ENCODE peak calls at places on chromosomes 3 and 15, in nine cellular contexts. D is right cardiac atrium; G is psoas muscle; E is heart left ventricle; S is GM12865; Y is RWPE2; H is neuronal stem cell; J is GM12878; Z is CD4-positive, alpha-beta memory T cell. A is an unnamed sample.

GRCh38 chr3:63877737-63878393 is 14.2 kb downstream of the ATXN7 start:
- DNase-seq in Z (no peak), Y (no peak), J (no peak), G (no peak), S (no peak), D (no peak), E (no peak), H (no peak), A (no peak)

GRCh38 chr3:164781755-164782154 is 296.5 kb downstream of the SI start:
- DNase-seq in J (no peak), Y (no peak), Z (no peak), H (no peak), G (no peak), E (no peak), D (no peak), S (no peak), A (no peak)

GRCh38 chr15:63880744-63881143 is 47.0 kb upstream of the HERC1 start:
- DNase-seq in Y (no peak), J (no peak), S (peak), D (no peak), G (no peak), Z (no peak), H (no peak), E (no peak), A (no peak)

GRCh38 chr15:96338772-96339661 is 8.5 kb downstream of the NR2F2 start:
- DNase-seq in D (no peak), E (no peak), H (no peak), Z (no peak), J (no peak), Y (no peak), G (no peak), S (no peak), A (no peak)

GRCh38 chr3:197465996-197466549 is 89.7 kb downstream of the BDH1 start:
- DNase-seq in E (no peak), D (no peak), H (no peak), S (no peak), Y (no peak), Z (no peak), J (no peak), G (no peak), A (no peak)

GRCh38 chr3:155270485-155271342 is 22.8 kb downstream of the STRIT1 start:
- DNase-seq in S (no peak), H (no peak), Z (no peak), G (no peak), Y (no peak), E (no peak), J (no peak), D (no peak), A (no peak)

GRCh38 chr15:31150732-31151212 is 49.2 kb upstream of the TRPM1 start:
- DNase-seq in D (no peak), Z (no peak), J (no peak), G (no peak), E (no peak), Y (no peak), H (peak), S (no peak), A (no peak)

GRCh38 chr15:89112341-89112971 is 24.2 kb downstream of the ABHD2 start:
- DNase-seq in E (peak), H (no peak), G (peak), Y (no peak), Z (no peak), S (peak), D (peak), J (peak), A (no peak)

GRCh38 chr15:53802672-53803071 is 43.2 kb upstream of the WDR72 start:
- DNase-seq in G (no peak), Y (no peak), D (no peak), E (no peak), J (no peak), H (no peak), S (no peak), Z (no peak), A (no peak)

GRCh38 chr15:68042855-68043222 is 11.3 kb upstream of the PIAS1 start:
- DNase-seq in S (no peak), D (no peak), Y (no peak), J (no peak), G (no peak), H (no peak), Z (no peak), E (no peak), A (no peak)

GRCh38 chr3:139759470-139759869 is 81.7 kb upstream of the NMNAT3 start:
- DNase-seq in S (no peak), E (no peak), D (no peak), Z (no peak), J (no peak), Y (no peak), H (no peak), G (no peak), A (no peak)

GRCh38 chr15:96553006-96553405 is 222.5 kb downstream of the NR2F2 start:
- DNase-seq in Y (no peak), E (no peak), S (no peak), Z (no peak), J (no peak), H (no peak), D (no peak), G (no peak), A (no peak)

GRCh38 chr3:116444099-116444700 is 1.1 kb downstream of the LSAMP start:
- DNase-seq in H (no peak), Y (no peak), Z (no peak), J (no peak), E (no peak), S (no peak), G (no peak), D (no peak), A (no peak)

GRCh38 chr15:78455749-78456148 is 17.7 kb downstream of the IREB2 start:
- DNase-seq in D (no peak), Y (no peak), S (no peak), H (no peak), Z (no peak), J (no peak), G (peak), E (peak), A (no peak)

GRCh38 chr3:115111632-115112031 is 35.5 kb downstream of the ZBTB20 start:
- DNase-seq in J (no peak), S (no peak), Y (no peak), E (no peak), D (no peak), G (no peak), H (no peak), Z (no peak), A (no peak)

GRCh38 chr3:197329382-197329781 is 31.0 kb upstream of the DLG1 start:
- DNase-seq in Y (no peak), Z (no peak), J (no peak), G (no peak), S (no peak), D (no peak), H (no peak), E (no peak), A (no peak)

GRCh38 chr3:27632431-27633223 is 89.5 kb downstream of the EOMES start:
- DNase-seq in Y (no peak), H (no peak), S (peak), E (peak), G (peak), Z (peak), J (no peak), D (peak), A (no peak)

GRCh38 chr3:14472471-14473351 is 67.4 kb downstream of the GRIP2 start:
- DNase-seq in H (no peak), Y (peak), G (no peak), Z (no peak), J (no peak), E (no peak), D (no peak), S (peak), A (no peak)

GRCh38 chr3:117788086-117788485 is 1078.5 kb downstream of the TUSC7 start:
- DNase-seq in Z (no peak), D (no peak), J (no peak), Y (no peak), S (no peak), G (no peak), E (no peak), H (no peak), A (no peak)

GRCh38 chr3:40677321-40677720 is 152.6 kb downstream of the ZNF621 start:
- DNase-seq in G (no peak), H (no peak), Y (no peak), D (no peak), S (no peak), J (no peak), E (no peak), Z (no peak), A (no peak)

GRCh38 chr15:47003568-47003967 is 713.7 kb upstream of the SEMA6D start:
- DNase-seq in J (no peak), G (no peak), Y (no peak), H (no peak), D (no peak), Z (no peak), S (no peak), E (no peak), A (no peak)

GRCh38 chr15:74307827-74308642 is 59.4 kb downstream of the CYP11A1 start:
- DNase-seq in Z (peak), J (no peak), H (no peak), S (peak), G (no peak), D (peak), Y (no peak), E (peak), A (no peak)

GRCh38 chr3:108453541-108454057 is 56.8 kb downstream of the MYH15 start:
- DNase-seq in Z (no peak), S (no peak), Y (no peak), J (no peak), G (no peak), E (no peak), H (no peak), D (no peak), A (no peak)

GRCh38 chr3:139122612-139123011 is 77.9 kb upstream of the PRR23C start:
- DNase-seq in D (no peak), J (no peak), H (no peak), G (no peak), E (no peak), S (no peak), Y (peak), Z (no peak), A (no peak)

GRCh38 chr3:10505050-10505790 is at the start of gene ATP2B2:
- DNase-seq in H (peak), G (no peak), Y (no peak), S (no peak), J (no peak), D (no peak), Z (no peak), E (no peak), A (no peak)

GRCh38 chr15:88441076-88441730 is 26.0 kb downstream of the MRPL46 start:
- DNase-seq in D (no peak), H (no peak), J (no peak), S (no peak), Y (no peak), E (no peak), G (no peak), Z (no peak), A (no peak)

GRCh38 chr3:125374501-125374995 is 577 bp downstream of the ZNF148 start:
- DNase-seq in Z (no peak), Y (no peak), D (peak), H (peak), J (no peak), G (peak), S (peak), E (peak), A (no peak)

GRCh38 chr3:192857148-192857735 is 60.4 kb downstream of the MB21D2 start:
- DNase-seq in G (no peak), H (no peak), Y (no peak), S (no peak), Z (no peak), E (no peak), D (no peak), J (no peak), A (no peak)

GRCh38 chr15:59399465-59400102 is 26.9 kb upstream of the MYO1E start:
- DNase-seq in D (no peak), J (peak), Y (no peak), S (peak), Z (no peak), H (no peak), E (no peak), G (no peak), A (peak)

DNA sequence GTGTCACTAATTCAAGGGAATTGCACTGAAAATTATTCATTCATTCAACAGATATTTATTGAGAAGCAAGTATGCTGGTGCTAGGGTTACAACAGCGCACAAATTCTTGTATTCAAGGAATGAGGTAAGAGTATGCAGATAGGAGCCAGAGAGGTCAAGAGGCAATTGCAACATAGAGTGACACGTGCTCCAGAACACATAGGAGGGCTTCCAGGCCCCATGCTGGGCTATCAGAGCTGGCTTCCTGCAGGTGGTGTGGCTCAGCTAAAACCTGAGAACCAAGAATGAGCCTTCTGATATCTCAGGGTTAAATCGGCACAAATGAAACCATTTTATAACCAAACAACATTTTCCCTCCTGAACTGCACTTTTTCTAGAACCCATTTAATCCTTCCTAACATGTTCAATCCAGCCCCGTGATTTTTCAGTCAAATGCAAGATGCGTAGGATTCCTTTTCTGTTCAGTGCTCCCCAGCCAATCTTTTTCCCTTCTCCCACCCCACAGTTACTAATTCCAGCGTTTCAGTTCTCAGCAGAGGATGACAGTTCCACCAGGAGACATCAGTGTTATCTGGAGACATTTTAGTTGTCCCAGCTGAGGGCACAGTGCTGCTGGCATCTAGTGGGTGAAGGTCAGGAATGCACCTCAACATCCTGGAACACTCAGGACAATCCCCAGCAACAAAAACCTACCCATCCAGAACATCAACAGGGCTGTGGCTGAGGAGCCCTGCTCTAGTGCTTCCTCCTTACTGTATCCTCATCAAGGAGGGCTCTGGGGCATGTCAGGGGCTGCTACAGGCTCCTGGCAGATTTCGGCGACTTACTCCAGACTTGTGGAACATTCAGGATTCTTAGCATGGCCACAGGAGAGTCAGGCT is 13.1 kb downstream of the CCR5AS start:
- DNase-seq in J (no peak), H (no peak), D (no peak), Z (no peak), E (no peak), G (no peak), S (peak), Y (no peak), A (no peak)
- H3K4me3 ChIP-seq in J (no peak), H (no peak), D (no peak), Z (no peak), E (no peak), G (no peak), S (no peak), Y (no peak), A (no peak)

GRCh38 chr3:145983101-145983500 is 177.9 kb downstream of the PLOD2 start:
- DNase-seq in G (no peak), Y (no peak), E (no peak), D (no peak), Z (no peak), S (no peak), H (no peak), J (no peak), A (no peak)

GRCh38 chr3:145981057-145981456 is 179.9 kb downstream of the PLOD2 start:
- DNase-seq in E (no peak), H (no peak), J (no peak), Y (no peak), Z (no peak), G (no peak), S (no peak), D (no peak), A (no peak)
- H3K4me3 ChIP-seq in E (no peak), H (no peak), J (no peak), Y (no peak), Z (no peak), G (no peak), S (no peak), D (no peak), A (no peak)

DNA sequence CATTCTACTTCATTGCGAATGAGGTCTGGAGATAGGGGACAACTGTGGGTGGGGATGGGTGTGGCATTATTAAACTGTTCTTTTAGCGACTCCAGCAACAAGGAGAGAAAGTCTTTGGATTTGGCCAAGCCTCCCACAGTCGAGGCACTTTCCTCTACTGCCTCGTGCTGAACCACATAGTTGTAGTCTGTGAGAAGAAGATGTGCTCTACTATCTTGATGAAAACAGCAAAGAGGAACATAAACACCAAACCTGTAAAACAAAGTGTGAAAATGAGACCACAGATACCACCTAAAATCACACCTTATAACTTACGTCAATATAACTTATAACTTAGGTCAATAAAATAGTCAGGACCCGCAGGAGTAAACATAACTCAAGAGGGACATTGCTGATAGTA is 25.6 kb downstream of the TMEM39A start:
- DNase-seq in D (no peak), G (no peak), H (no peak), S (no peak), J (no peak), E (no peak), Y (no peak), Z (no peak), A (no peak)
- H3K4me3 ChIP-seq in D (no peak), G (no peak), H (no peak), S (no peak), J (no peak), E (no peak), Y (no peak), Z (no peak), A (no peak)

GRCh38 chr3:183178512-183178832 is 15.9 kb upstream of the LAMP3 start:
- DNase-seq in J (no peak), D (no peak), Y (no peak), H (no peak), Z (no peak), G (no peak), E (no peak), S (no peak), A (no peak)
- H3K4me3 ChIP-seq in J (peak), D (peak), Y (peak), H (peak), Z (no peak), G (peak), E (peak), S (peak), A (peak)

GRCh38 chr3:25723802-25724201 is 59.1 kb upstream of the TOP2B start:
- DNase-seq in G (no peak), S (peak), H (no peak), Z (no peak), J (no peak), Y (no peak), D (no peak), E (no peak), A (no peak)

GRCh38 chr3:25727316-25727715 is 55.9 kb downstream of the NGLY1 start:
- DNase-seq in H (no peak), E (no peak), D (no peak), Z (no peak), J (no peak), S (no peak), Y (no peak), G (no peak), A (no peak)

GRCh38 chr3:25728101-25728500 is 55.1 kb downstream of the NGLY1 start:
- DNase-seq in E (no peak), H (no peak), S (no peak), D (no peak), J (no peak), Y (no peak), Z (no peak), G (no peak), A (no peak)

GRCh38 chr3:25725810-25726209 is 57.4 kb downstream of the NGLY1 start:
- DNase-seq in S (no peak), G (no peak), D (no peak), H (no peak), Y (no peak), E (no peak), Z (no peak), J (no peak), A (no peak)

DNA sequence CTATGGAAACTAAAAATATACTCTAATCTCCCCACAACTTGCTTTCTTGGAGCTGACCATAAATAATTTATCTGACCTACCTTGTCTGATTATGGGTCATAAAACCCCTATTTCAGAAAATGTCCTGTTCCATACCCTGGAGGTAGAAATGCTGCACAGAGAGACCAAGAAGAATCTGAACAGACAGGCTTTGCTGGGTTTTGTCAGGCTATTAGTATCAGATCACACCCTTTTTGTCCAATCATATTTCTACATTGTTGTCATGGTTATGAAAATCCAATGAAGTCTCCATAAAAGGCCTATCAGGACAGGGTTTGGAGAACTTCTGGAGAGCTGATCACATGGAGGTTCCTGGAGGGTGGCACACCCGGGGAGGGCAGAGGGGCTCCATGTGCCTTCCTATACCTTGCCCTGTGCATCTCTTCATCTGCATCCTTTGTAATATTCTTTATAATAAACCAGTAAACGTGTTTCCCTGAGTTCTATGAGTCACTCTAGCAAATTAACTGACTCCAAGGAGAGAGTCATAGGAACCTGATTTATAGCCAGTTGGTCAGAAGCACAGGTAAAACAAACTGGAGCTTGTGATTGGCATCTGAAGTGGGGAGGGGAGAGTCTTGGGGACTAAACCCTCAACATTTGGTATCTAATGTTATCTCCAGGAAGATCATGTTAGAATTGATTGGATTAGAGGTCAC is 58.1 kb downstream of the NGLY1 start:
- DNase-seq in Z (no peak), S (no peak), J (no peak), Y (no peak), G (no peak), H (no peak), D (no peak), E (no peak), A (no peak)
- H3K4me3 ChIP-seq in Z (no peak), S (no peak), J (no peak), Y (no peak), G (no peak), H (no peak), D (no peak), E (no peak), A (no peak)